ENCODE peak calls at places on chromosomes 6 and 20, in ten cellular contexts. L is epithelial cell of prostate, T is Right ventricle myocardium superior, W is KG1, Y is NCI-H2029, B is lower leg skin, D is aorta, C is IMR-90, R is ovary, V is hippocampal formation. P is an unnamed sample.

GRCh38 chr6:100892693-100893092 is 11.6 kb upstream of the ASCC3 start:
- DNase-seq in L (no peak), T (no peak), W (no peak), Y (no peak), B (no peak), D (no peak), C (no peak), R (no peak), V (no peak), P (no peak)

GRCh38 chr6:135088818-135089809 is 34.5 kb upstream of the HBS1L start:
- DNase-seq in L (peak; percentile 57), T (no peak), W (peak; percentile 20), Y (no peak), B (no peak), D (no peak), C (peak; percentile 72), R (no peak), V (no peak), P (peak; percentile 60)

GRCh38 chr20:63967330-63968135 is 2.2 kb downstream of the ZNF512B start:
- DNase-seq in L (no peak), T (peak; percentile 42), W (no peak), Y (no peak), B (no peak), D (no peak), C (no peak), R (peak; percentile 13), V (no peak), P (no peak)

GRCh38 chr6:158002249-158002950 is 20.7 kb downstream of the SYNJ2 start:
- DNase-seq in L (peak; percentile 68), T (peak; percentile 25), W (no peak), Y (no peak), B (peak; percentile 61), D (peak; percentile 22), C (no peak), R (no peak), V (no peak), P (no peak)

GRCh38 chr20:32332614-32333013 is 25.5 kb upstream of the ASXL1 start:
- DNase-seq in L (peak; percentile 44), T (no peak), W (no peak), Y (no peak), B (no peak), D (no peak), C (peak; percentile 76), R (no peak), V (no peak), P (no peak)

GRCh38 chr20:34842143-34842542 is 16.7 kb upstream of the NCOA6 start:
- DNase-seq in L (no peak), T (no peak), W (no peak), Y (no peak), B (no peak), D (no peak), C (no peak), R (no peak), V (no peak), P (no peak)

GRCh38 chr6:170114956-170115855 is 175.7 kb downstream of the DLL1 start:
- DNase-seq in L (no peak), T (no peak), W (no peak), Y (peak; percentile 35), B (no peak), D (peak; percentile 32), C (no peak), R (peak; percentile 85), V (no peak), P (no peak)

GRCh38 chr6:88982720-88983119 is 19.3 kb upstream of the RNGTT start:
- DNase-seq in L (peak; percentile 49), T (no peak), W (peak; percentile 28), Y (peak; percentile 68), B (peak; percentile 73), D (peak; percentile 65), C (peak; percentile 79), R (peak; percentile 53), V (no peak), P (peak; percentile 23)

GRCh38 chr6:75210885-75211739 is 5.3 kb upstream of the COL12A1 start:
- DNase-seq in L (no peak), T (no peak), W (peak; percentile 22), Y (peak; percentile 46), B (peak; percentile 67), D (no peak), C (peak; percentile 79), R (peak; percentile 39), V (peak; percentile 15), P (peak; percentile 9)

GRCh38 chr20:31943052-31943471 is 8.8 kb downstream of the PDRG1 start:
- DNase-seq in L (no peak), T (peak; percentile 76), W (no peak), Y (no peak), B (no peak), D (no peak), C (no peak), R (peak; percentile 52), V (peak; percentile 18), P (no peak)

GRCh38 chr6:95091823-95092436 is 485.4 kb upstream of the MANEA start:
- DNase-seq in L (no peak), T (no peak), W (no peak), Y (peak; percentile 61), B (no peak), D (no peak), C (peak; percentile 72), R (no peak), V (no peak), P (peak; percentile 22)

GRCh38 chr6:109879521-109879920 is 98.6 kb upstream of the GPR6 start:
- DNase-seq in L (no peak), T (no peak), W (no peak), Y (no peak), B (no peak), D (no peak), C (no peak), R (peak; percentile 43), V (no peak), P (no peak)

GRCh38 chr20:24066075-24066700 is 77.6 kb upstream of the GGTLC1 start:
- DNase-seq in L (no peak), T (no peak), W (no peak), Y (no peak), B (no peak), D (no peak), C (no peak), R (no peak), V (no peak), P (no peak)

GRCh38 chr20:47970282-47970903 is 185.1 kb upstream of the SULF2 start:
- DNase-seq in L (no peak), T (no peak), W (no peak), Y (no peak), B (no peak), D (no peak), C (no peak), R (no peak), V (no peak), P (no peak)

GRCh38 chr6:125300992-125301434 is 754 bp downstream of the HDDC2 start:
- DNase-seq in L (no peak), T (no peak), W (no peak), Y (no peak), B (no peak), D (no peak), C (peak; percentile 51), R (no peak), V (no peak), P (no peak)

GRCh38 chr20:13325033-13325432 is 104.0 kb downstream of the ISM1 start:
- DNase-seq in L (no peak), T (no peak), W (no peak), Y (no peak), B (no peak), D (no peak), C (peak; percentile 16), R (no peak), V (no peak), P (no peak)

GRCh38 chr20:56796345-56796744 is 167.2 kb downstream of the TFAP2C start:
- DNase-seq in L (no peak), T (no peak), W (no peak), Y (no peak), B (no peak), D (no peak), C (no peak), R (no peak), V (no peak), P (peak; percentile 24)

GRCh38 chr6:36938536-36938935 is 16.0 kb upstream of the PI16 start:
- DNase-seq in L (no peak), T (no peak), W (no peak), Y (no peak), B (no peak), D (no peak), C (peak; percentile 93), R (no peak), V (no peak), P (no peak)

GRCh38 chr20:52168116-52168515 is 23.5 kb downstream of the ZFP64 start:
- DNase-seq in L (no peak), T (no peak), W (no peak), Y (peak; percentile 11), B (no peak), D (no peak), C (no peak), R (no peak), V (no peak), P (no peak)

GRCh38 chr6:921400-921799 is 228.5 kb upstream of the EXOC2 start:
- DNase-seq in L (no peak), T (no peak), W (no peak), Y (no peak), B (no peak), D (no peak), C (no peak), R (no peak), V (no peak), P (no peak)

P was measured in GF-D8.